ENCODE peak calls at places on chromosome X, in seven cellular contexts. One of them, this sample, is unnamed.

GRCh38 chrX:37825225-37825842 is 22.0 kb downstream of the DYNLT3 start:
- DNase-seq in stimulated activated CD4-positive, alpha-beta T cell treated with anti-CD3 and anti-CD28 coated beads, Interleukin-15, amount 100 ng/mL, for 1 hour: peak
- DNase-seq in AG09309: no peak
- DNase-seq in ureter: peak
- DNase-seq in brain microvascular endothelial cell: peak
- DNase-seq in mucosa of gallbladder: peak
- DNase-seq in T-helper 2 cell: peak
- DNase-seq in this sample: peak

GRCh38 chrX:70479970-70480659 is 35.5 kb downstream of the DLG3 start:
- DNase-seq in stimulated activated CD4-positive, alpha-beta T cell treated with anti-CD3 and anti-CD28 coated beads, Interleukin-15, amount 100 ng/mL, for 1 hour: no peak
- DNase-seq in AG09309: no peak
- DNase-seq in ureter: no peak
- DNase-seq in brain microvascular endothelial cell: peak
- DNase-seq in mucosa of gallbladder: peak
- DNase-seq in T-helper 2 cell: no peak
- DNase-seq in this sample: no peak

GRCh38 chrX:132330156-132330729 is 111.0 kb upstream of the RAP2C start:
- DNase-seq in stimulated activated CD4-positive, alpha-beta T cell treated with anti-CD3 and anti-CD28 coated beads, Interleukin-15, amount 100 ng/mL, for 1 hour: no peak
- DNase-seq in AG09309: no peak
- DNase-seq in ureter: no peak
- DNase-seq in brain microvascular endothelial cell: no peak
- DNase-seq in mucosa of gallbladder: no peak
- DNase-seq in T-helper 2 cell: no peak
- DNase-seq in this sample: no peak

GRCh38 chrX:9525511-9526248 is 60.8 kb downstream of the TBL1X start:
- DNase-seq in stimulated activated CD4-positive, alpha-beta T cell treated with anti-CD3 and anti-CD28 coated beads, Interleukin-15, amount 100 ng/mL, for 1 hour: no peak
- DNase-seq in AG09309: no peak
- DNase-seq in ureter: no peak
- DNase-seq in brain microvascular endothelial cell: no peak
- DNase-seq in mucosa of gallbladder: no peak
- DNase-seq in T-helper 2 cell: no peak
- DNase-seq in this sample: peak

GRCh38 chrX:39728025-39728424 is 369.7 kb downstream of the BCOR start:
- DNase-seq in stimulated activated CD4-positive, alpha-beta T cell treated with anti-CD3 and anti-CD28 coated beads, Interleukin-15, amount 100 ng/mL, for 1 hour: no peak
- DNase-seq in AG09309: no peak
- DNase-seq in ureter: no peak
- DNase-seq in brain microvascular endothelial cell: no peak
- DNase-seq in mucosa of gallbladder: no peak
- DNase-seq in T-helper 2 cell: no peak
- DNase-seq in this sample: no peak

GRCh38 chrX:40644821-40645358 is 2.5 kb downstream of the CXorf38 start:
- DNase-seq in stimulated activated CD4-positive, alpha-beta T cell treated with anti-CD3 and anti-CD28 coated beads, Interleukin-15, amount 100 ng/mL, for 1 hour: no peak
- DNase-seq in AG09309: peak
- DNase-seq in ureter: peak
- DNase-seq in brain microvascular endothelial cell: peak
- DNase-seq in mucosa of gallbladder: peak
- DNase-seq in T-helper 2 cell: peak
- DNase-seq in this sample: peak

GRCh38 chrX:107272431-107272921 is 66.1 kb downstream of the DNAAF6 start:
- DNase-seq in stimulated activated CD4-positive, alpha-beta T cell treated with anti-CD3 and anti-CD28 coated beads, Interleukin-15, amount 100 ng/mL, for 1 hour: peak
- DNase-seq in AG09309: no peak
- DNase-seq in ureter: no peak
- DNase-seq in brain microvascular endothelial cell: no peak
- DNase-seq in mucosa of gallbladder: no peak
- DNase-seq in T-helper 2 cell: no peak
- DNase-seq in this sample: peak

GRCh38 chrX:10749113-10749512 is 128.7 kb upstream of the MID1 start:
- DNase-seq in stimulated activated CD4-positive, alpha-beta T cell treated with anti-CD3 and anti-CD28 coated beads, Interleukin-15, amount 100 ng/mL, for 1 hour: no peak
- DNase-seq in AG09309: no peak
- DNase-seq in ureter: no peak
- DNase-seq in brain microvascular endothelial cell: peak
- DNase-seq in mucosa of gallbladder: no peak
- DNase-seq in T-helper 2 cell: no peak
- DNase-seq in this sample: no peak

GRCh38 chrX:140503714-140504351 is 1.0 kb downstream of the SOX3 start:
- DNase-seq in stimulated activated CD4-positive, alpha-beta T cell treated with anti-CD3 and anti-CD28 coated beads, Interleukin-15, amount 100 ng/mL, for 1 hour: no peak
- DNase-seq in AG09309: no peak
- DNase-seq in ureter: no peak
- DNase-seq in brain microvascular endothelial cell: no peak
- DNase-seq in mucosa of gallbladder: no peak
- DNase-seq in T-helper 2 cell: no peak
- DNase-seq in this sample: no peak

GRCh38 chrX:11558972-11559371 is 106.7 kb downstream of the ARHGAP6 start:
- DNase-seq in stimulated activated CD4-positive, alpha-beta T cell treated with anti-CD3 and anti-CD28 coated beads, Interleukin-15, amount 100 ng/mL, for 1 hour: peak
- DNase-seq in AG09309: no peak
- DNase-seq in ureter: no peak
- DNase-seq in brain microvascular endothelial cell: no peak
- DNase-seq in mucosa of gallbladder: no peak
- DNase-seq in T-helper 2 cell: peak
- DNase-seq in this sample: peak

GRCh38 chrX:149145845-149146285 is 359.2 kb downstream of the IDS start:
- DNase-seq in stimulated activated CD4-positive, alpha-beta T cell treated with anti-CD3 and anti-CD28 coated beads, Interleukin-15, amount 100 ng/mL, for 1 hour: no peak
- DNase-seq in AG09309: no peak
- DNase-seq in ureter: no peak
- DNase-seq in brain microvascular endothelial cell: no peak
- DNase-seq in mucosa of gallbladder: no peak
- DNase-seq in T-helper 2 cell: no peak
- DNase-seq in this sample: no peak

GRCh38 chrX:11944486-11944885 is 186.4 kb downstream of the MSL3 start:
- DNase-seq in stimulated activated CD4-positive, alpha-beta T cell treated with anti-CD3 and anti-CD28 coated beads, Interleukin-15, amount 100 ng/mL, for 1 hour: no peak
- DNase-seq in AG09309: no peak
- DNase-seq in ureter: no peak
- DNase-seq in brain microvascular endothelial cell: peak
- DNase-seq in mucosa of gallbladder: no peak
- DNase-seq in T-helper 2 cell: no peak
- DNase-seq in this sample: peak

GRCh38 chrX:18210470-18210869 is 10.2 kb downstream of the BEND2 start:
- DNase-seq in stimulated activated CD4-positive, alpha-beta T cell treated with anti-CD3 and anti-CD28 coated beads, Interleukin-15, amount 100 ng/mL, for 1 hour: no peak
- DNase-seq in AG09309: no peak
- DNase-seq in ureter: no peak
- DNase-seq in brain microvascular endothelial cell: no peak
- DNase-seq in mucosa of gallbladder: no peak
- DNase-seq in T-helper 2 cell: no peak
- DNase-seq in this sample: no peak

GRCh38 chrX:30572004-30572403 is 5.6 kb downstream of the TASL start:
- DNase-seq in stimulated activated CD4-positive, alpha-beta T cell treated with anti-CD3 and anti-CD28 coated beads, Interleukin-15, amount 100 ng/mL, for 1 hour: no peak
- DNase-seq in AG09309: no peak
- DNase-seq in ureter: no peak
- DNase-seq in brain microvascular endothelial cell: no peak
- DNase-seq in mucosa of gallbladder: no peak
- DNase-seq in T-helper 2 cell: no peak
- DNase-seq in this sample: no peak

GRCh38 chrX:7904557-7904956 is 22.7 kb downstream of the PNPLA4 start:
- DNase-seq in stimulated activated CD4-positive, alpha-beta T cell treated with anti-CD3 and anti-CD28 coated beads, Interleukin-15, amount 100 ng/mL, for 1 hour: no peak
- DNase-seq in AG09309: no peak
- DNase-seq in ureter: no peak
- DNase-seq in brain microvascular endothelial cell: no peak
- DNase-seq in mucosa of gallbladder: no peak
- DNase-seq in T-helper 2 cell: no peak
- DNase-seq in this sample: no peak

GRCh38 chrX:84248226-84248625 is 60.2 kb upstream of the RPS6KA6 start:
- DNase-seq in stimulated activated CD4-positive, alpha-beta T cell treated with anti-CD3 and anti-CD28 coated beads, Interleukin-15, amount 100 ng/mL, for 1 hour: no peak
- DNase-seq in AG09309: no peak
- DNase-seq in ureter: no peak
- DNase-seq in brain microvascular endothelial cell: peak
- DNase-seq in mucosa of gallbladder: no peak
- DNase-seq in T-helper 2 cell: no peak
- DNase-seq in this sample: no peak

GRCh38 chrX:12814434-12814833 is 23.2 kb downstream of the PRPS2 start:
- DNase-seq in stimulated activated CD4-positive, alpha-beta T cell treated with anti-CD3 and anti-CD28 coated beads, Interleukin-15, amount 100 ng/mL, for 1 hour: no peak
- DNase-seq in AG09309: peak
- DNase-seq in ureter: peak
- DNase-seq in brain microvascular endothelial cell: peak
- DNase-seq in mucosa of gallbladder: peak
- DNase-seq in T-helper 2 cell: peak
- DNase-seq in this sample: peak

This sample was measured in germinal center.